ENCODE peak calls at places on chromosomes 13 and 19, in six cellular contexts. V is IMR-90, C is H9, M is neuronal stem cell, O is H1, J is trophoblast cell. Y is an unnamed sample.

GRCh38 chr13:20828540-20829364 is 55.0 kb upstream of the EEF1AKMT1 start:
- DNase-seq in J (peak; percentile 69), C (no peak), O (no peak), M (peak; percentile 43), V (peak; percentile 64), Y (peak; percentile 72)

GRCh38 chr19:8893419-8893818 is 61.2 kb downstream of the MBD3L1 start:
- DNase-seq in V (no peak), C (no peak), J (no peak), M (no peak), O (no peak), Y (no peak)

GRCh38 chr13:93345642-93346220 is 119.1 kb downstream of the GPC6 start:
- DNase-seq in V (no peak), C (no peak), O (no peak), M (no peak), J (peak; percentile 4), Y (no peak)

GRCh38 chr13:33583398-33583797 is 234.6 kb upstream of the RFC3 start:
- DNase-seq in J (no peak), V (no peak), O (no peak), C (no peak), M (no peak), Y (no peak)

GRCh38 chr19:46378268-46378667 is 31.4 kb downstream of the PPP5C start:
- DNase-seq in V (peak; percentile 81), C (no peak), O (no peak), J (no peak), M (no peak), Y (peak; percentile 73)

GRCh38 chr13:44660050-44660449 is 83.9 kb upstream of the TSC22D1 start:
- DNase-seq in C (no peak), V (no peak), M (no peak), O (no peak), J (no peak), Y (no peak)

GRCh38 chr13:50715402-50716146 is 127.9 kb downstream of the DLEU7 start:
- DNase-seq in V (no peak), O (no peak), C (no peak), M (no peak), J (peak; percentile 19), Y (no peak)

GRCh38 chr13:30126903-30127428 is 180.4 kb downstream of the KATNAL1 start:
- DNase-seq in C (no peak), O (no peak), J (no peak), M (no peak), V (peak; percentile 61), Y (peak; percentile 36)

GRCh38 chr13:113157206-113157928 is 1.1 kb upstream of the PROZ start:
- DNase-seq in O (no peak), M (no peak), C (peak; percentile 20), J (no peak), V (no peak), Y (no peak)

GRCh38 chr19:27794444-27795042 is 1418.4 kb downstream of the UQCRFS1 start:
- DNase-seq in J (no peak), V (peak; percentile 47), M (peak; percentile 3), C (peak; percentile 59), O (no peak), Y (peak; percentile 61)

DNA sequence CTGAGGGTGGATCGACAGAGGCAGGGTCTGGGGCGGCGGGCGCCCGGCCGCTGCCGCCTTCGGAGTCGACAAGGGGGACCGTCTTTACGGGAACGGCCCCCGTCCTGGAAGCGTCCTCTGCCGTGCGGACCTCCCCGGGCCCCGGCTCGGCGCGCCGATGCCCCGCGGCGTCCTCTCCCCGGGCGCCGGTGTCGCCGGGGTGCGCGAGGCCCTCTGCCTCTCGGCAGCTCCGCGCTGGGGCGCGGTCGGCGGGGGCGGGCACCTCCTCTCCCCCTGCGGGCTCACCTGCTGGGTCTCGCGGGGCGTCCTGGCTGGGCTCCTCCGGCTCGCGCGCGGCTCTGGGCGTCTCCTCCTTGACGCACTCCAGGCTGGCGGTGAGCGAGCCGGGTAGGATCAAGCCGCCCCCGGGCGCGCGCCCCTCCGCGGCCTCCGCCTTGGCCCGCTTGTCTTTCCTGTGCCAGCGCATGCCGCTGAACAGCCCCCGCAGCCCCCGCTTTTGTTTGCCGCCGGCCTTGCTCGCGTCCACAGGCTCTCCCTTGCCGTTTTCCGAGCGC is 1.5 kb downstream of the AMER2 start:
- DNase-seq in V (no peak), J (peak; percentile 9), O (no peak), C (no peak), M (no peak), Y (no peak)
- H3K27me3 ChIP-seq in V (peaks cover 48% of the 10 kb centered on the region), J (peaks cover 3% of the 10 kb centered on the region), O (peaks cover 38% of the 10 kb centered on the region), C (peaks cover 30% of the 10 kb centered on the region), M (peaks cover 31% of the 10 kb centered on the region), Y (peaks cover 69% of the 10 kb centered on the region)

DNA sequence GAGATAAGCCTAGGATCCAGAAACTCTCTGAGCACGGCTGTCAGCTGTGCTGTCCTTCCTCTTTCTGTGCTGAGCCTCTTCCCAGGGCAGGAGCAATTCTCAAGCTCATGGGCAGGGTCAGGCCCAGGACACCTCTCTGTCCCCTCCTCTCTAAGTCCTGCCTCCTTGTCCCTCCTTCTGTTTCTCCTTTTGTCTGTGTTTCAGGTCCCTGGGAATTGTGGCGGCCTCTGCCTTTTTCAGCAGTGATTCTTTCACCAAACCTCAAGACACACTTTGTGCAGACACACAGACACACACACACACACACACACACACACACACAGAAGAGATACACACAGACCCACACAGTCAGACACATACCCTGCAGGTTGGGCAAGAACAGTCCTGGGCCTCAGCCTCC is at the start of gene PSG1:
- DNase-seq in O (no peak), M (no peak), C (no peak), J (no peak), V (no peak), Y (no peak)
- H3K14ac ChIP-seq in O (no peak within 1 kb of the TSS), M (no peak within 1 kb of the TSS), C (no peak within 1 kb of the TSS), J (no peak within 1 kb of the TSS), V (peak within 1 kb of the TSS; percentile 43), Y (no peak within 1 kb of the TSS)

GRCh38 chr13:97221046-97221445 is 1.1 kb upstream of the MBNL2 start:
- DNase-seq in C (no peak), J (no peak), V (no peak), O (no peak), M (no peak), Y (no peak)
- H2AFZ ChIP-seq in C (no peak overlapping the region), J (no peak overlapping the region), V (no peak overlapping the region), O (no peak overlapping the region), M (peak overlapping the region; percentile 84), Y (no peak overlapping the region)

DNA sequence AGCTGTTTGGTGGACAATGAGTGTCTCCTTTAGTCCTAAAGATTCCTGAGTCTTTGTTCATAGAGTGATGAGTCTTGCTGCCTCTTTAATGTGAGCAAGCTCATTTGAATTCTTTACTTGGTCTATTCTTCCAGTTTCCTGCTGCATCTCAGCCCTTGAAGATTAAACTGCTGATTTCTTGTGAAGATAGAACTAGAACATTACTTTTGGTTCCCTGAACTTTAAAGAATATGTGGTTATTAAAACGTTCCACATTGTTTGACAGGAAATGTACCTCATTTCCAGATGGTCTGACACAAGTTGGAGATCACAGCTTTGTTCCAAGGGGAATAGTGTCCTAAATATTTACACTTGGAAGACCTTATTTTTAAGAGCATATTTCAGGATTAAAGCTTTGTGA is 52.0 kb downstream of the SLAIN1 start:
- DNase-seq in O (no peak), J (no peak), M (peak; percentile 4), C (no peak), V (no peak), Y (no peak)
- H3K27me3 ChIP-seq in O (no peaks in the 10 kb centered on the region), J (no peaks in the 10 kb centered on the region), M (no peaks in the 10 kb centered on the region), C (no peaks in the 10 kb centered on the region), V (no peaks in the 10 kb centered on the region), Y (no peaks in the 10 kb centered on the region)

GRCh38 chr13:41825691-41826090 is 135.2 kb downstream of the VWA8 start:
- DNase-seq in O (no peak), J (no peak), C (no peak), V (peak; percentile 18), M (no peak), Y (no peak)
- H3K14ac ChIP-seq in O (no peak overlapping the region), J (no peak overlapping the region), C (no peak overlapping the region), V (no peak overlapping the region), M (no peak overlapping the region), Y (no peak overlapping the region)

GRCh38 chr13:42396501-42396900 is 124.5 kb downstream of the AKAP11 start:
- DNase-seq in O (no peak), V (no peak), M (no peak), J (no peak), C (no peak), Y (no peak)
- H2AFZ ChIP-seq in O (no peak overlapping the region), V (no peak overlapping the region), M (no peak overlapping the region), J (no peak overlapping the region), C (no peak overlapping the region), Y (no peak overlapping the region)

DNA sequence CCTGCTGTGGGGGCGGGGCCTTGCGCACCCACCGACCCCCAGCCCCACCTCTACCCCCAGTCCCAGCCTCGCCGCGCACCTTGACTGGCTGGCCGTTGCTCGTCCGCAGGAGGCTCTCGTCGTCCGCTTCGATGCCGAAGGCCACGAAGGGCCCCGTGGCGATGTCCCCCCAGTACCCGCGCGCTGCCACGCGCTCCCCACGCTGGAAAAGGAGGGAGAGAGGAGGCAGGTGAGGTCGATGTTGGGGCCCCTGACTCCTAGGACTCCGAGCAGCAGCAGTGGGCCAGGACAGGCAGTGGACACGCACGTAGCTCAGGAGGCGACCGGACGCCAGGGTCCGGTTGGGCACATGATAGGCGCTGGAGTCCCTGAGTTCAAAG is 3.4 kb upstream of the TNNI3 start:
- DNase-seq in O (no peak), J (no peak), V (no peak), C (no peak), M (no peak), Y (no peak)
- H3K27me3 ChIP-seq in O (peaks cover 12% of the 10 kb centered on the region), J (peaks cover 20% of the 10 kb centered on the region), V (peaks cover 37% of the 10 kb centered on the region), C (no peaks in the 10 kb centered on the region), M (peaks cover 22% of the 10 kb centered on the region), Y (peaks cover 35% of the 10 kb centered on the region)